ENCODE peak calls at places on chromosomes 2 and 18, in six cellular contexts. H is heart right ventricle, Y is fibroblast of lung, B is brain microvascular endothelial cell, N is adrenal gland, K is A549. F is an unnamed sample.

GRCh38 chr18:8701546-8702118 is 3.7 kb upstream of the MTCL1 start:
- DNase-seq in H (no peak), Y (peak), B (peak), N (no peak), K (peak), F (no peak)

GRCh38 chr2:54657664-54658083 is 65.8 kb upstream of the EML6 start:
- DNase-seq in H (no peak), Y (peak), B (peak), N (peak), K (peak), F (no peak)

GRCh38 chr2:113872201-113872600 is 17.7 kb upstream of the ACTR3 start:
- DNase-seq in H (no peak), Y (no peak), B (peak), N (no peak), K (no peak), F (no peak)

GRCh38 chr2:221570321-221571107 is 1.6 kb downstream of the EPHA4 start:
- DNase-seq in H (peak), Y (peak), B (peak), N (no peak), K (no peak), F (no peak)

GRCh38 chr2:126518206-126518605 is 137.8 kb upstream of the GYPC start:
- DNase-seq in H (no peak), Y (no peak), B (no peak), N (no peak), K (no peak), F (no peak)

GRCh38 chr18:41939326-41939725 is 15.7 kb upstream of the PIK3C3 start:
- DNase-seq in H (no peak), Y (no peak), B (peak), N (no peak), K (no peak), F (no peak)

GRCh38 chr2:240328526-240328925 is 106.9 kb upstream of the GPC1 start:
- DNase-seq in H (no peak), Y (no peak), B (no peak), N (no peak), K (no peak), F (no peak)

GRCh38 chr18:56200381-56200831 is 438.0 kb downstream of the TXNL1 start:
- DNase-seq in H (no peak), Y (peak), B (peak), N (no peak), K (no peak), F (no peak)

GRCh38 chr18:58639751-58640427 is 11.0 kb upstream of the ALPK2 start:
- DNase-seq in H (no peak), Y (peak), B (peak), N (no peak), K (no peak), F (no peak)

GRCh38 chr2:134852518-134852917 is 14.1 kb downstream of the ACMSD start:
- DNase-seq in H (no peak), Y (no peak), B (no peak), N (no peak), K (no peak), F (no peak)

GRCh38 chr2:19488009-19488691 is 129.7 kb upstream of the OSR1 start:
- DNase-seq in H (no peak), Y (peak), B (peak), N (no peak), K (peak), F (no peak)

GRCh38 chr18:48325115-48325670 is 84.0 kb downstream of the ZBTB7C start:
- DNase-seq in H (no peak), Y (no peak), B (no peak), N (no peak), K (no peak), F (no peak)

GRCh38 chr18:62485684-62486083 is 37.1 kb upstream of the ZCCHC2 start:
- DNase-seq in H (no peak), Y (peak), B (peak), N (no peak), K (peak), F (no peak)

GRCh38 chr2:231708773-231709635 is 679 bp downstream of the PTMA start:
- DNase-seq in H (peak), Y (peak), B (peak), N (peak), K (no peak), F (no peak)

GRCh38 chr2:142286618-142287017 is 155.8 kb upstream of the LRP1B start:
- DNase-seq in H (no peak), Y (no peak), B (no peak), N (no peak), K (peak), F (no peak)

GRCh38 chr2:191691016-191691725 is 13.2 kb downstream of the NABP1 start:
- DNase-seq in H (peak), Y (peak), B (peak), N (peak), K (peak), F (no peak)

GRCh38 chr2:126658910-126659613 is 3.1 kb downstream of the GYPC start:
- DNase-seq in H (peak), Y (peak), B (peak), N (peak), K (no peak), F (no peak)

GRCh38 chr2:149825473-149825872 is 237.9 kb upstream of the MMADHC start:
- DNase-seq in H (no peak), Y (no peak), B (no peak), N (no peak), K (no peak), F (no peak)

GRCh38 chr18:63253428-63254372 is 65.9 kb downstream of the BCL2 start:
- DNase-seq in H (no peak), Y (peak), B (peak), N (no peak), K (no peak), F (no peak)

GRCh38 chr2:2769481-2770431 is 438.7 kb upstream of the MYT1L start:
- DNase-seq in H (peak), Y (no peak), B (no peak), N (no peak), K (no peak), F (no peak)

GRCh38 chr18:77115461-77115907 is 17.1 kb downstream of the MBP start:
- DNase-seq in H (no peak), Y (no peak), B (no peak), N (no peak), K (no peak), F (no peak)

GRCh38 chr18:68438983-68439382 is 275.9 kb downstream of the TMX3 start:
- DNase-seq in H (no peak), Y (peak), B (no peak), N (no peak), K (no peak), F (no peak)

DNA sequence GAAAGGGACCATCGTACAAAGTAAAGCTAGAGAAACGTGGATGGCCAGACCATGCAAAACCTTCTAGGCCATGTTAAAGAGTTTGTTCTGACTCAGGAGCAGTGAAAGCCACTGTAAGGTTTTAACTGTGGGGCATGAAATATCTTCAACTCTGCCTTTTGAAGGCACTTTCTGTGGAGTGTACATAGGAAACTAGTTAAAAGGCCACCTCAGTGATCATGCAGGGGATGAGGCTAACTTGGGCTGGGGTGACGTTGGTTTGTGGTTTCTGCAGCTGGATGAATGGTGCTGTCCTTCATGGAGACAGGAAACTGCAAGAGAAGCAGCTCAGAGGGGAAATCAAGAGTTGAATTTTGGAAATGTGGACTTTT is 190.7 kb downstream of the CDCA7 start:
- DNase-seq in H (peak), Y (no peak), B (peak), N (no peak), K (no peak), F (no peak)
- TF ChIP-seq CTCF in H (no peak), Y (no peak), B (no peak), N (no peak), K (no peak), F (no peak)

DNA sequence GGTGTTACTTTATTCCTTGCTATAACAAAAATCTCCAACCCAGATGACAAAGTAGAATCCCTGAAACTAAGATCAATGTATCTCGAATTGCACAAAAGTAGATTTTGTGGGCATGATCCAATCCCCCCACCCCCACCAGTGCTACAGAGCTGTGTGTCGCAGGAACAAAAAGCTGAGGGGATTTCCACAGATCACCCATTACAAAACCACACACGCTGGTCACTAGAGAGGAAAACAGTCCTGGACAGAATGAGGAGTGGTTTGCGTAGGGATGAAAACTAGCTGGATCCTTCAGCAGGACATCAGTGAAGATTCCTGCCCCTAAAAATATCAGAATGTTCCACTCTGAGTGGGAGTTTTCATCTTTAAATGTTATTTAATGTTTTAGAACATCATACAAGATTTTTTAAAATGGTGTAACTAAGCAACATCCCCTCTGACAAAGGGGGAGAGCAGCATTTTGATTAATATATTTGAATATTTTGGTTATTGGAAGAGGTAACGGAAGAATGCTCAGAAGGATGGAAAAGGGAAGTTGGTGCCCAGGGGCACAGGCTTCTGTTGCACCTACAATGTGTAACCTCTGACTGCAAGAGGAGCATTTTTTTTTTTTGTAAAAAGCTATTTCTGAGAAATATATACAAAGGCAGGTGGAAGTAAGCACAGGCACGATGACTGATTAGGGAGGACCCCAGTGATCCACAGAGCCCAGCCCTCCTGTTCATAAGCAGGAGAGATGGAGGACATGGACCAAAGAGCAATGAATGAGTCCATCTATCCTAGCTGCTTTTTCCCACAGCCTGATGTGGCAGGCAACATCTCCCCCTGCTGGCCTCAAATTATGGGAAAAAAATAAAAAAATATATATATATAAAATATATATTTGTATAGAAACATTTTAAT is 165.6 kb upstream of the STK17B start:
- DNase-seq in H (no peak), Y (peak), B (no peak), N (no peak), K (peak), F (no peak)
- TF ChIP-seq CTCF in H (peak), Y (peak), B (peak), N (peak), K (peak), F (no peak)

DNA sequence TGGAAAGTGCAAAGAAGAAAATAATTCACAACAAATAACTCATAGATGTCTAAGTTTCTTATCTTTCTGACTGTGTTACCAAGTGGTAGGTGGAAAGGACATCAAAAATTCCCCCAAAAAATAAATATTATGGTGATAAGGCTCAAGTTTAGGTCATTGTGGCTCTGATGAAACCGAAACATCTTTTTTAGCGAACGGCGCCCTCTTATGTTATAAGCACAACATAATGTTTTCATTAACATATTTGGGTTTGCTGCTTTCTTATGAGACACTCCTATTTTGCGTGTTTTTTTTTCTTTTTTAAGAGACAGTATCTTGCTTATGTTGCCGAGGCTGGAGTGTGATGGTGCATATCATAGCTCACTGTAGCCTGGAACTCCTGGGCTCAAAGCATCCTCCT is 38.6 kb upstream of the SLC35G4 start:
- DNase-seq in H (no peak), Y (peak), B (peak), N (no peak), K (no peak), F (no peak)
- TF ChIP-seq CTCF in H (no peak), Y (peak), B (peak), N (no peak), K (peak), F (no peak)

DNA sequence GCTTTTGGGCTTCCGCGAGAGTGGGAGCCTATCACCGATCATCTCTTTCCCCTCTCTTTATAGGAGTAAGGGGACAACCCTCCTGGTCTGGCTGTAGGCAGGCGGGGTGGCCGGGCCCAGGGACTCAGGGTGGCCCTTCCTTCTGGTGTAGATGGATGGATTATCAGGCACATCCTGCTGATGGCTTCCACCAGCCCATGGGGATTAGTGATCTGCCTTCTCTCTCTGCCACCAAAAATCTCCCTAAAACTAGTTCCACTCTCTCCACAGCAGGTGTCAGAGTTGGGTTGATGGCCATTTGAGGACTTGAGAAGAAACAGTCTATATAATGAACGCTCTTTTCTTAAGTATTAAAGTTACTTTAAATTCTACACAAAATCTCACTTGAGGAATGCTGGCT is 37.4 kb downstream of the NCK2 start:
- DNase-seq in H (no peak), Y (peak), B (no peak), N (no peak), K (no peak), F (no peak)
- TF ChIP-seq CTCF in H (no peak), Y (no peak), B (no peak), N (no peak), K (no peak), F (no peak)

DNA sequence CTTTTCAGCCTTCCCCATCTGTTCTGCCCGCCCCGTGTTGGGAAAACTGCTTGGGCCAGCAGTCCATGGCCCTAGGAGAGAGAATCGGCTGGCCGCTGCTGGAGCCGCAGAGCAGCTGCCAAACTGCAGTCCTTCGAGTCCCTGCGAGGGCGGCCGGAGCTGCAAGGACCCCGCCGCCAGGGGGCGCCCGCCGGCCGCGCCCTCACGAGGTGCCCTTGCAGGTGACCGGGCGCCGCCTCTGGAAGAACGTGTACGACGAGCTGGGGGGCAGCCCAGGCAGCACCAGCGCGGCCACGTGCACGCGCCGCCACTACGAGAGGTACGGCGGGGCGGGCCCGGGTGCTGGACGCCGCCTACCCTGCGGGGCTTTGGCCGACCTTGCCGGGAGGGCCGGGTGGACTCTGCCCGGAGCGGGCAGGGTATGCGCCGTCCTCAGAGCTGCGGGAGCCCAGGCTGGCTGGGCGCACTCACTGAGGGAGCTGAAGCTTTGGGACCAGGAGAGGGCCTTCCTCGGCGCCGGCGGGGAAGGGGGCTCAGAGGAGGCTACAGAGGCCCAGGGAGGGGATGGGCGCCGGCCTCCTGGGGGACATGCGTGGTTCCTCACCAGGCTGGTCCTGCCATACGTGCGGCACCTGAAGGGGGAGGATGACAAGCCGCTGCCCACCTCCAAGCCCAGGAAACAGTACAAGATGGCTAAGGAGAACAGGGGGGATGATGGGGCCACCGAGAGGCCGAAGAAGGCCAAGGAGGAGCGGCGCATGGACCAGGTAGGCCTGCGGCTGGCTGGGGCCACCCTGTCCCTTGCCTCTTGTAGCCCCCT is 13.6 kb downstream of the ARID5A start:
- DNase-seq in H (no peak), Y (no peak), B (no peak), N (peak), K (peak), F (no peak)
- TF ChIP-seq CTCF in H (peak), Y (no peak), B (peak), N (peak), K (peak), F (no peak)

GRCh38 chr2:42041377-42042127 is 6.3 kb upstream of the PKDCC start:
- DNase-seq in H (no peak), Y (no peak), B (no peak), N (no peak), K (no peak), F (no peak)

GRCh38 chr2:42036940-42037339 is 10.9 kb upstream of the PKDCC start:
- DNase-seq in H (no peak), Y (no peak), B (no peak), N (no peak), K (no peak), F (no peak)

GRCh38 chr2:42043789-42044394 is 3.9 kb upstream of the PKDCC start:
- DNase-seq in H (no peak), Y (no peak), B (no peak), N (no peak), K (no peak), F (no peak)

GRCh38 chr2:42042956-42043355 is 4.9 kb upstream of the PKDCC start:
- DNase-seq in H (no peak), Y (no peak), B (no peak), N (no peak), K (no peak), F (no peak)

DNA sequence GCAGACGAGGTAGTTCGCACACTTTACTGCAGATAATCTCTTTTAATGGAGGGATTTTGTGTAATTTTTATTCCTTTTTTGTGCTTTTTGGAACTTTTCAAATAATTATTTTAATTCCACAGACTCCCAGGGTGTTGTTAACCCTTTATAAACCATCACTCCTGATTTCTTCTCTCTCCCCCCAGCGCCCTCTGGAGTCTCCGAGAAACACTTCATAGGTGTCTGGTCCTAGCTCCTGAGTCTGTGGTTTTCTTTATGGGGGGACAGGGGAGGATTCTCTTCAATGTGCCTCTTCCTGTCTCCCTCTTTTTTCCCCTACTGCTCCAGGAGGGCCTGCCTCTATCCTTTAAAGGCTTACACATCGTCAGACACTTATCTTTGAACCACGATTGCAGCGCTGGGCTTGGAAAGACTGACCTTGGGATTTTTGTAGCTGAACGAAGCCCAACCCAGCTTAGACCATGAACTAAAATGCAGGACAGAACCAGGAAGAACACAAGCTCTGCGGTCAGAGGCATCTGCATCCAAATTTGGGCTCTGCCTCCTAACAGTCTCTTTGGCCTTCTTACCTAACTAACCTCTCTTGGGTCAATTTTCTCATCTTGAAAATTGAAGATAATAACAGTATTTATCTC is 7.1 kb upstream of the PKDCC start:
- DNase-seq in H (no peak), Y (no peak), B (no peak), N (no peak), K (no peak), F (no peak)
- TF ChIP-seq CTCF in H (no peak), Y (peak), B (peak), N (no peak), K (no peak), F (no peak)

DNA sequence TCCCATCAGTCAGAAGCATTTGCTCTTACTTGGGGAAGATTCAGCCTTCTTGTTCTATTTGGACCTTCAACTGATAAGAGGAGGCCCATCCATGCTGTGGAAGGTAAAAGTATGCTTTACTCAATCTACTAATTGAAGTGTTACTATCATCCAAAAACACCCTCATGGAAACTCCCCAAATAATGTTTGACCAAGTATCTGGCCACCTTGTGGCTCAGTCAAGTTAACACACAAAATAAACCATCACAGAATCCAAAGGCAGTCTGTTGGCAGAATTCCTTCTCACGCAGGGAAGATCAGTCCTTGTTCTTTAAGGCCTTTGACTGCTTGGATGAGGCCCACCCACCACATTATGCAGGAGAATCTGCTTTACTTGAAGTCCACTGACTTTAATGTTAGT is 531.2 kb upstream of the SMIM21 start:
- DNase-seq in H (no peak), Y (no peak), B (no peak), N (no peak), K (no peak), F (no peak)
- TF ChIP-seq CTCF in H (no peak), Y (no peak), B (no peak), N (no peak), K (no peak), F (no peak)

F was measured in omental fat pad.